ENCODE peak calls at places on chromosomes 11 and 22, in ten cellular contexts. S is Kasumi-1; G is mammary epithelial cell; Q is activated naive CD4-positive, alpha-beta T cell; W is AG08396; O is LoVo; D is SHP77; E is stimulated activated CD8-positive, alpha-beta memory T cell treated with anti-CD3 and anti-CD28 coated beads, Interleukin-7, amount 100 ng/mL, for 1 hour; P is Calu3; R is neural crest cell. K is an unnamed sample.

GRCh38 chr11:102664001-102664752 is 39.0 kb upstream of the MMP20 start:
- DNase-seq in G (no peak), E (no peak), P (peak), O (no peak), R (no peak), W (no peak), D (no peak), S (peak), Q (no peak), K (no peak)

GRCh38 chr11:1206391-1207271 is 16.2 kb upstream of the MUC5B start:
- DNase-seq in P (no peak), G (no peak), E (no peak), R (no peak), O (no peak), D (no peak), Q (no peak), W (no peak), S (no peak), K (no peak)

GRCh38 chr11:110162216-110162615 is 69.0 kb downstream of the ZC3H12C start:
- DNase-seq in S (no peak), R (no peak), E (no peak), D (no peak), O (no peak), Q (no peak), W (no peak), G (no peak), P (no peak), K (no peak)

GRCh38 chr11:121514401-121514981 is 61.7 kb upstream of the SORL1-AS1 start:
- DNase-seq in G (no peak), R (no peak), P (no peak), S (no peak), E (no peak), Q (no peak), O (no peak), D (no peak), W (no peak), K (no peak)

GRCh38 chr11:108221981-108222685 is at the start of gene NPAT:
- DNase-seq in S (peak), O (no peak), D (no peak), P (no peak), R (no peak), W (no peak), G (no peak), Q (peak), E (no peak), K (no peak)

GRCh38 chr11:19243143-19243542 is 2.4 kb upstream of the E2F8 start:
- DNase-seq in G (no peak), D (no peak), W (no peak), Q (no peak), R (no peak), P (no peak), S (no peak), O (no peak), E (no peak), K (no peak)

GRCh38 chr11:106828976-106829375 is 189.3 kb downstream of the GUCY1A2 start:
- DNase-seq in S (no peak), E (no peak), O (no peak), Q (no peak), G (no peak), D (no peak), R (no peak), P (no peak), W (no peak), K (no peak)

GRCh38 chr11:72528121-72528520 is 93.8 kb upstream of the CLPB start:
- DNase-seq in G (peak), P (no peak), R (no peak), W (no peak), D (no peak), E (no peak), O (no peak), S (no peak), Q (no peak), K (no peak)

GRCh38 chr22:39419911-39420310 is 20.3 kb downstream of the TAB1 start:
- DNase-seq in O (no peak), G (no peak), R (no peak), P (no peak), D (no peak), Q (no peak), E (no peak), W (no peak), S (no peak), K (no peak)

GRCh38 chr22:29259253-29259899 is 8.4 kb downstream of the RHBDD3 start:
- DNase-seq in G (no peak), W (no peak), O (no peak), S (no peak), P (no peak), E (no peak), D (no peak), R (no peak), Q (no peak), K (no peak)

GRCh38 chr11:64649304-64649703 is 58.3 kb downstream of the SLC22A12 start:
- DNase-seq in S (peak), W (no peak), E (no peak), G (peak), P (no peak), D (no peak), Q (no peak), O (no peak), R (no peak), K (no peak)

GRCh38 chr22:36819112-36819511 is 2.3 kb upstream of the PVALB start:
- DNase-seq in P (no peak), S (no peak), W (no peak), O (no peak), G (no peak), Q (no peak), E (no peak), R (no peak), D (no peak), K (no peak)

GRCh38 chr11:61587951-61588695 is 7.2 kb upstream of the SYT7 start:
- DNase-seq in S (no peak), W (peak), D (peak), R (no peak), Q (peak), G (no peak), E (peak), P (peak), O (peak), K (peak)

GRCh38 chr11:117519170-117519569 is 191.5 kb downstream of the CEP164 start:
- DNase-seq in G (no peak), E (no peak), R (no peak), P (no peak), W (no peak), S (no peak), D (no peak), Q (no peak), O (no peak), K (no peak)

GRCh38 chr11:63961608-63962412 is 12.6 kb upstream of the COX8A start:
- DNase-seq in O (no peak), D (peak), W (peak), S (no peak), E (no peak), Q (no peak), R (no peak), G (peak), P (no peak), K (peak)

GRCh38 chr11:47961383-47961782 is 19.0 kb upstream of the PTPRJ start:
- DNase-seq in Q (no peak), E (no peak), G (no peak), W (no peak), S (no peak), P (no peak), D (no peak), R (no peak), O (no peak), K (no peak)

GRCh38 chr11:128553662-128554392 is 33.5 kb downstream of the ETS1 start:
- DNase-seq in E (no peak), W (no peak), Q (no peak), S (no peak), G (no peak), R (no peak), D (peak), P (no peak), O (no peak), K (no peak)

GRCh38 chr22:24418786-24419479 is 8.5 kb upstream of the ADORA2A start:
- DNase-seq in W (no peak), E (no peak), S (no peak), Q (no peak), G (no peak), P (no peak), O (no peak), D (no peak), R (no peak), K (no peak)

GRCh38 chr11:13384837-13385417 is 78.1 kb downstream of the BTBD10 start:
- DNase-seq in R (peak), D (no peak), W (peak), E (no peak), Q (no peak), O (peak), G (peak), S (peak), P (peak), K (no peak)

GRCh38 chr11:123083623-123084029 is 21.7 kb upstream of the HSPA8 start:
- DNase-seq in O (peak), P (peak), R (no peak), E (no peak), W (peak), G (peak), S (peak), D (peak), Q (peak), K (peak)

GRCh38 chr11:126567419-126567818 is 211.9 kb downstream of the ST3GAL4 start:
- DNase-seq in Q (no peak), P (no peak), S (no peak), D (no peak), R (no peak), O (no peak), E (no peak), W (no peak), G (no peak), K (no peak)

GRCh38 chr22:40506762-40507161 is 129.8 kb downstream of the MRTFA start:
- DNase-seq in W (no peak), P (no peak), E (no peak), G (no peak), R (no peak), D (no peak), O (no peak), Q (no peak), S (no peak), K (no peak)

GRCh38 chr11:74755395-74755995 is 6.8 kb downstream of the RNF169 start:
- DNase-seq in E (no peak), Q (no peak), S (no peak), G (peak), R (no peak), D (no peak), O (no peak), P (no peak), W (no peak), K (no peak)

GRCh38 chr22:44261164-44261860 is 51.4 kb downstream of the SHISAL1 start:
- DNase-seq in G (no peak), O (no peak), P (no peak), S (no peak), W (no peak), D (no peak), Q (no peak), R (no peak), E (no peak), K (no peak)

GRCh38 chr11:64227405-64227956 is 1.4 kb downstream of the NUDT22 start:
- DNase-seq in W (no peak), O (no peak), E (no peak), P (no peak), R (no peak), S (no peak), G (peak), D (no peak), Q (no peak), K (no peak)